ENCODE peak calls at places on chromosomes 7 and 10, in four cellular contexts. C is activated naive CD4-positive, alpha-beta T cell treated with anti-CD3 and anti-CD28 coated beads, Interleukin-2, amount 10 ng/mL, durations not matched to agents 7 days and 5 days; R is NCI-H2081; P is pancreas. H is an unnamed sample.

GRCh38 chr7:23712368-23713284 is 2.6 kb downstream of the STK31 start:
- DNase-seq in C (no peak), R (peak), P (no peak), H (peak)

GRCh38 chr10:95188593-95188992 is 5.4 kb upstream of the ACSM6 start:
- DNase-seq in C (no peak), R (no peak), P (no peak), H (no peak)

GRCh38 chr10:91300011-91300575 is 79.6 kb downstream of the PCGF5 start:
- DNase-seq in C (no peak), R (no peak), P (no peak), H (no peak)

GRCh38 chr7:155001756-155002410 is 1.0 kb downstream of the PAXIP1 start:
- DNase-seq in C (no peak), R (no peak), P (no peak), H (peak)

GRCh38 chr10:88120599-88121333 is 257.3 kb downstream of the PTEN start:
- DNase-seq in C (no peak), R (no peak), P (no peak), H (no peak)

GRCh38 chr10:79475877-79476276 is 30.5 kb upstream of the ZCCHC24 start:
- DNase-seq in C (no peak), R (no peak), P (no peak), H (no peak)

GRCh38 chr10:19918800-19919199 is 102.6 kb downstream of the PLXDC2 start:
- DNase-seq in C (no peak), R (no peak), P (no peak), H (no peak)

GRCh38 chr7:137073571-137074325 is 205.3 kb downstream of the CHRM2 start:
- DNase-seq in C (no peak), R (no peak), P (no peak), H (no peak)

GRCh38 chr7:141409911-141410329 is 141.3 kb upstream of the AGK start:
- DNase-seq in C (no peak), R (peak), P (no peak), H (no peak)

GRCh38 chr10:67923551-67923950 is 39.1 kb downstream of the SIRT1 start:
- DNase-seq in C (no peak), R (no peak), P (no peak), H (peak)

GRCh38 chr7:150909192-150909591 is 56.9 kb downstream of the AOC1 start:
- DNase-seq in C (peak), R (no peak), P (no peak), H (no peak)

GRCh38 chr7:53531-53930 is 138.8 kb upstream of the FAM20C start:
- DNase-seq in C (no peak), R (no peak), P (no peak), H (no peak)

GRCh38 chr10:98269435-98269912 is 1.5 kb upstream of the LOXL4 start:
- DNase-seq in C (no peak), R (no peak), P (peak), H (no peak)

GRCh38 chr10:102434251-102434913 is 2.0 kb upstream of the CUEDC2 start:
- DNase-seq in C (no peak), R (no peak), P (no peak), H (no peak)

GRCh38 chr7:135653285-135654080 is 8.8 kb upstream of the STMP1 start:
- DNase-seq in C (no peak), R (no peak), P (no peak), H (no peak)

GRCh38 chr10:116654816-116655215 is 34.1 kb downstream of the PNLIPRP2 start:
- DNase-seq in C (no peak), R (no peak), P (peak), H (no peak)

GRCh38 chr10:110802551-110803238 is 69.0 kb upstream of the PDCD4 start:
- DNase-seq in C (peak), R (no peak), P (peak), H (no peak)

GRCh38 chr7:70317356-70317755 is 719.1 kb downstream of the AUTS2 start:
- DNase-seq in C (no peak), R (no peak), P (no peak), H (no peak)

GRCh38 chr7:96088579-96088978 is 233.3 kb downstream of the SLC25A13 start:
- DNase-seq in C (no peak), R (peak), P (no peak), H (no peak)

GRCh38 chr10:86705905-86706304 is 37.6 kb downstream of the LDB3 start:
- DNase-seq in C (no peak), R (no peak), P (no peak), H (no peak)

GRCh38 chr10:25076501-25077197 is 60.2 kb downstream of the THNSL1 start:
- DNase-seq in C (no peak), R (no peak), P (no peak), H (no peak)

GRCh38 chr7:104089622-104090021 is 100.2 kb upstream of the RELN start:
- DNase-seq in C (no peak), R (peak), P (no peak), H (no peak)

GRCh38 chr10:13139150-13139549 is 22.2 kb upstream of the MCM10 start:
- DNase-seq in C (no peak), R (no peak), P (no peak), H (no peak)

GRCh38 chr7:45692031-45692430 is 117.9 kb downstream of the ADCY1 start:
- DNase-seq in C (no peak), R (no peak), P (no peak), H (no peak)

GRCh38 chr10:70528726-70529362 is 50.3 kb downstream of the PALD1 start:
- DNase-seq in C (no peak), R (peak), P (no peak), H (peak)

GRCh38 chr10:121578965-121579364 is 19.3 kb downstream of the FGFR2 start:
- DNase-seq in C (no peak), R (no peak), P (no peak), H (no peak)

GRCh38 chr10:20768849-20769248 is 128.3 kb downstream of the NEBL start:
- DNase-seq in C (no peak), R (no peak), P (no peak), H (peak)

GRCh38 chr7:99788554-99788953 is 4.6 kb upstream of the CYP3A4 start:
- DNase-seq in C (no peak), R (no peak), P (no peak), H (no peak)

GRCh38 chr10:28676297-28676967 is 889 bp upstream of the BAMBI start:
- DNase-seq in C (peak), R (no peak), P (peak), H (no peak)

GRCh38 chr10:113059001-113059780 is 109.1 kb downstream of the TCF7L2 start:
- DNase-seq in C (no peak), R (no peak), P (no peak), H (no peak)

GRCh38 chr10:132265878-132266496 is 41.8 kb downstream of the STK32C start:
- DNase-seq in C (no peak), R (peak), P (no peak), H (no peak)

GRCh38 chr7:23055582-23056178 is 41.8 kb upstream of the HYCC1 start:
- DNase-seq in C (peak), R (peak), P (peak), H (peak)

H was measured in RKO.